ENCODE peak calls at places on chromosomes 7 and 10, in eight cellular contexts. P is immature natural killer cell; L is GM18507; F is astrocyte; J is stimulated activated CD4-positive, alpha-beta T cell treated with anti-CD3 and anti-CD28 coated beads, Interleukin-15, amount 100 ng/mL, for 24 hours; Z is posterior vena cava; E is OCI-M1; O is GOT3. W is an unnamed sample.

GRCh38 chr10:112721080-112721698 is 228.9 kb upstream of the TCF7L2 start:
- DNase-seq in P (no peak), L (no peak), F (no peak), J (no peak), Z (no peak), E (peak), O (no peak), W (no peak)

GRCh38 chr7:157077021-157077420 is 61.7 kb upstream of the UBE3C start:
- DNase-seq in P (no peak), L (no peak), F (no peak), J (no peak), Z (peak), E (no peak), O (no peak), W (no peak)

GRCh38 chr7:130998993-130999602 is 265.1 kb upstream of the KLF14 start:
- DNase-seq in P (no peak), L (no peak), F (peak), J (no peak), Z (no peak), E (no peak), O (no peak), W (no peak)

GRCh38 chr7:835491-836401 is 3.5 kb downstream of the SUN1 start:
- DNase-seq in P (no peak), L (no peak), F (no peak), J (no peak), Z (no peak), E (no peak), O (no peak), W (no peak)

GRCh38 chr7:47239034-47239433 is 342.9 kb downstream of the TNS3 start:
- DNase-seq in P (no peak), L (no peak), F (no peak), J (no peak), Z (no peak), E (no peak), O (no peak), W (no peak)

GRCh38 chr10:103603382-103603781 is 109.9 kb downstream of the NEURL1 start:
- DNase-seq in P (no peak), L (no peak), F (no peak), J (no peak), Z (no peak), E (no peak), O (no peak), W (no peak)

GRCh38 chr10:123269675-123270074 is 115.5 kb downstream of the BUB3 start:
- DNase-seq in P (no peak), L (no peak), F (no peak), J (no peak), Z (no peak), E (no peak), O (no peak), W (no peak)

GRCh38 chr10:154348-154747 is 19.1 kb downstream of the ZMYND11 start:
- DNase-seq in P (no peak), L (no peak), F (peak), J (peak), Z (no peak), E (no peak), O (no peak), W (peak)

GRCh38 chr10:103895458-103896186 is 22.4 kb downstream of the STN1 start:
- DNase-seq in P (no peak), L (no peak), F (peak), J (peak), Z (no peak), E (no peak), O (peak), W (peak)